ENCODE peak calls at places on chromosome 14, in seven cellular contexts. N, C, J, K, E, H and W are unnamed samples. For H3K4me1, the result is how much of the 10 kb centered on the place peaks cover.

GRCh38 chr14:73236157-73236556 is 1.1 kb upstream of the PAPLN start:
- DNase-seq in N (no peak), C (no peak), J (peak), K (no peak), E (no peak), H (no peak), W (no peak)

GRCh38 chr14:67486890-67487289 is 1.6 kb downstream of the TMEM229B start:
- DNase-seq in N (no peak), C (no peak), J (no peak), K (no peak), E (no peak), H (no peak), W (no peak)

GRCh38 chr14:23432946-23433345 is 2.5 kb downstream of the MYH7 start:
- DNase-seq in N (no peak), C (no peak), J (no peak), K (no peak), E (no peak), H (no peak), W (peak)

GRCh38 chr14:32900602-32901001 is 38.1 kb upstream of the NPAS3 start:
- DNase-seq in N (no peak), C (no peak), J (no peak), K (no peak), E (no peak), H (no peak), W (no peak)

GRCh38 chr14:83706555-83706954 is 1823.4 kb upstream of the FLRT2 start:
- DNase-seq in N (no peak), C (no peak), J (peak), K (peak), E (no peak), H (no peak), W (no peak)

GRCh38 chr14:65915125-65915524 is 502.6 kb downstream of the FUT8 start:
- DNase-seq in N (no peak), C (no peak), J (no peak), K (no peak), E (no peak), H (no peak), W (no peak)

GRCh38 chr14:93959239-93960107 is 16.9 kb downstream of the ASB2 start:
- DNase-seq in N (peak), C (peak), J (peak), K (peak), E (peak), H (peak), W (no peak)

GRCh38 chr14:23299558-23299957 is 3.1 kb downstream of the PPP1R3E start:
- DNase-seq in N (no peak), C (peak), J (no peak), K (peak), E (peak), H (no peak), W (no peak)

GRCh38 chr14:95066427-95066986 is 90.8 kb downstream of the DICER1 start:
- DNase-seq in N (no peak), C (no peak), J (no peak), K (no peak), E (no peak), H (no peak), W (no peak)

GRCh38 chr14:61535470-61535869 is 159.8 kb upstream of the HIF1A start:
- DNase-seq in N (no peak), C (no peak), J (no peak), K (no peak), E (no peak), H (no peak), W (no peak)

GRCh38 chr14:61535032-61535431 is 160.3 kb upstream of the HIF1A start:
- DNase-seq in N (no peak), C (no peak), J (no peak), K (peak), E (no peak), H (no peak), W (no peak)

GRCh38 chr14:61538464-61539022 is 156.8 kb upstream of the HIF1A start:
- DNase-seq in N (no peak), C (no peak), J (no peak), K (no peak), E (no peak), H (no peak), W (no peak)

GRCh38 chr14:61537567-61538463 is 157.5 kb upstream of the HIF1A start:
- DNase-seq in N (no peak), C (peak), J (peak), K (peak), E (peak), H (no peak), W (no peak)

GRCh38 chr14:61536661-61537566 is 158.4 kb upstream of the HIF1A start:
- DNase-seq in N (no peak), C (no peak), J (no peak), K (no peak), E (no peak), H (no peak), W (no peak)
- H3K4me1 ChIP-seq in N (under half), C (under half), J (under half), K (under half), E (under half), H (under half), W (under half)

GRCh38 chr14:71693373-71693772 is 238.9 kb upstream of the RGS6 start:
- DNase-seq in N (peak), C (no peak), J (no peak), K (peak), E (peak), H (no peak), W (no peak)

GRCh38 chr14:71695603-71696350 is 236.5 kb upstream of the RGS6 start:
- DNase-seq in N (no peak), C (no peak), J (no peak), K (no peak), E (peak), H (no peak), W (no peak)

GRCh38 chr14:71690478-71690877 is 241.8 kb upstream of the RGS6 start:
- DNase-seq in N (no peak), C (no peak), J (no peak), K (no peak), E (no peak), H (no peak), W (no peak)

GRCh38 chr14:71694888-71695505 is 237.2 kb upstream of the RGS6 start:
- DNase-seq in N (no peak), C (no peak), J (no peak), K (no peak), E (no peak), H (no peak), W (no peak)

GRCh38 chr14:71692496-71692895 is 239.7 kb upstream of the RGS6 start:
- DNase-seq in N (no peak), C (no peak), J (no peak), K (peak), E (peak), H (no peak), W (no peak)
- H3K27ac ChIP-seq in N (no peak), C (no peak), J (no peak), K (no peak), E (peak), H (no peak), W (no peak)

DNA sequence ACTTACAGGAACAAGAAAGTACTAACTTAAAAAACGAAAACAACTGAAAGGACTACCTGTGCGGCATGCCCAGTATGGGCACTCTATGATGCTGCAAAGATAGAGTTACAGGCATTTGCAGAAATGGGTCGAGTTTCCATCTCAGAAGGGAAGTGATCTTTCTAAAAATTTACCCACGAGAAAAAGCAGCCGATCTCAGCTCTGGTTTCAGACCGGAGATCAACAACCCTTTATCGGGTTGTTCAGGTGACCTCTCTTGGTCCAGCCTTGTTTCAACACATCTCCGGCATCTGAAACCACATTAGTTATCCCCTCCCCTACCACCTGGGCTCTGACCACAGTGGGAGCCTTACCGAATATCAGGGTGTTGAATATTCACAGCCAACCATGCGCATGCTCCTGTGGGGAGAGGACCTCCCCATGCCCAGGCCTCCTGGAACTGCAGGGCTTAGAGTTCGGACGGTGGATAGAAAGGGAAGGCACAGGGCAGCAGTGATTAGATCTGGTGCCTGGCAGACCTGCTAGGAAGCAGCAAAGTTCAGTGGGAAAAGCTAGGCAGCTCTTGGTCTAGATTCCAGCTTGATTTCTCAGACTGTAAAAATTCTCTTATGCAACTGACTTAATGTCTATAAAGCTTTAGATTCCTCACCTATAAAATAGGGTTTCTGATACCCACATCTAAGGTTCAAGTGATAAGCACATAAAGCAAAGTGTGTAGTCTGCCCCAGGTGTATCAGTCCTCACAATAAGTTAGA is 906.0 kb downstream of the VRK1 start:
- DNase-seq in N (peak), C (no peak), J (no peak), K (no peak), E (no peak), H (peak), W (no peak)
- H3K4me1 ChIP-seq in N (half or more), C (under half), J (under half), K (under half), E (under half), H (half or more), W (under half)

DNA sequence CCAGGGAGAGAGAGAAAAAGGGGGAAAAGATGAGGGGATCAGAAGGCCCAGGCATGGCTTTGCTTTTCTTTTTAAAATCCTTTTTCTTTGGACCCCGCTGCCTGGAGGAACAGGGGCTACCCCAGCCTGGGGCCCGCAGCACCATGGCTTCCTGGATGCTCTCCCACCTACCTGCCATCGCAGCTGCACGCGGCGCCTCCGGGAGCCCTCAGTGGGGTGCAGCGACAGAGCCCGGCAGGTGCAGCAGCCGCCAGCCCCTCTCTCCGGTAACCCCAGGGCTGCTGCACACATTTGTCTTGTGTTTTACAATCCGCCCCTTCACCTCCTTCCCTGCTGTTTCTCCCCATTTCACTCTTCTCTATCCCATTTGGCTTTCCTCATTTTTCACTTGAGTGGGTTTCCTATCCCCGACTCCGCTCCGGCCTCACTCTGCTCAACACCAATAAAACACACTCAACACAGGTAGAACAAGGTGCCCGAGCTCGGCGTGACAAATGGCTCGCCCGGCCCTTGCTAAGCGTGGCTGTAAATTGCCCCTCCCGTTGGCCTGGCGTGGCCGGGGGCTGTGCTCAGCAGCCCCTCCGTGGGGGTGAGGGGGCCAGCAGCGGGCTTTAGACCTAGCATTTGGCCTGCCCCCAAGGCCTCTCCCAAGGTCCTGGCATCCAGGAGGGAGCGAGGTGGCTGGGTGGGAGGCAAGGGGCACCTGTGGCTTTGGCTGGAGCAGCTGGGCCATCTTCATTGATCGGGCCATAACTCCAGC is 52.6 kb upstream of the GPATCH2L start:
- DNase-seq in N (no peak), C (no peak), J (no peak), K (no peak), E (no peak), H (no peak), W (no peak)
- H3K27ac ChIP-seq in N (no peak), C (no peak), J (peak), K (no peak), E (no peak), H (no peak), W (no peak)

GRCh38 chr14:74616996-74617700 is 5.1 kb upstream of the LTBP2 start:
- DNase-seq in N (no peak), C (no peak), J (peak), K (no peak), E (peak), H (no peak), W (no peak)
- H3K4me1 ChIP-seq in N (under half), C (under half), J (under half), K (under half), E (half or more), H (under half), W (half or more)

GRCh38 chr14:50344116-50344775 is 32.1 kb downstream of the DMAC2L start:
- DNase-seq in N (no peak), C (no peak), J (no peak), K (peak), E (peak), H (no peak), W (no peak)

GRCh38 chr14:50340945-50341344 is 28.8 kb downstream of the DMAC2L start:
- DNase-seq in N (no peak), C (no peak), J (peak), K (no peak), E (no peak), H (no peak), W (no peak)

GRCh38 chr14:50344831-50345563 is 32.9 kb downstream of the DMAC2L start:
- DNase-seq in N (no peak), C (no peak), J (no peak), K (peak), E (no peak), H (no peak), W (no peak)

GRCh38 chr14:50342211-50343080 is 30.3 kb downstream of the DMAC2L start:
- DNase-seq in N (peak), C (peak), J (peak), K (peak), E (peak), H (no peak), W (peak)

GRCh38 chr14:50343424-50343823 is 31.3 kb downstream of the DMAC2L start:
- DNase-seq in N (no peak), C (no peak), J (no peak), K (no peak), E (no peak), H (no peak), W (no peak)
- H3K27ac ChIP-seq in N (no peak), C (no peak), J (no peak), K (peak), E (no peak), H (no peak), W (peak)

GRCh38 chr14:59155886-59156285 is 32.6 kb upstream of the DAAM1 start:
- DNase-seq in N (no peak), C (no peak), J (peak), K (peak), E (peak), H (no peak), W (no peak)

GRCh38 chr14:59159169-59159568 is 29.3 kb upstream of the DAAM1 start:
- DNase-seq in N (no peak), C (no peak), J (no peak), K (peak), E (peak), H (no peak), W (no peak)

GRCh38 chr14:59160492-59160891 is 28.0 kb upstream of the DAAM1 start:
- DNase-seq in N (no peak), C (no peak), J (no peak), K (no peak), E (no peak), H (no peak), W (no peak)

GRCh38 chr14:59166258-59166657 is 22.2 kb upstream of the DAAM1 start:
- DNase-seq in N (no peak), C (no peak), J (no peak), K (no peak), E (no peak), H (no peak), W (no peak)

DNA sequence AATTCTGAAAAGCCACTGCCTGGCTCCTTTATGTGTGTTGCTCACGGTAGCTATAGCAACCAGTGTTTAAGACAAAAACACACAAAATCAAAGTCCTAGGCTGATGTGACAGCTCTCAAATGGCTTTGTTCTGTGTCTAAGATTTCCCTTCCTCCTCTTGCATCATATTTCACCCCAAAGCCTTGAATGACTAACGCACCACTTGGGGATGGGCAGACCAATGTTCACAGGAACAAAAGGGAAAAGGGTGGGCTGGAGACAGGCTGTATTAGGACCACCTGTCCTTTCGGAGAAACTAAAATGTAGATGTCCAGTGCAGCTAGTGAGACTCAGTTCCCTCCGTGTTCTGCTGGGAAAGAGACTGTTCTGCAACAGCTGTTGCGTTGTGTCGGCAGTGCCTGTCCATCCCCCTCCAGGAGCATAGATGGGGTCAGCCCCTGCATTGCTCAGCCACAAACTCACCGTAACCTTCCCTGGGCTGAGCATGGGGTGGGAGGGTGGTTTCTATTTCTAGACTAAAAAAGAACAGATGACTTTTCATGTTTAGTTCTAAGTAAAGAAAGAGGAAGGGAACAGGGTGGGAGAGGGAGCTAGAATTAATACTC is 26.8 kb upstream of the DAAM1 start:
- DNase-seq in N (peak), C (peak), J (peak), K (peak), E (peak), H (no peak), W (no peak)
- H3K4me1 ChIP-seq in N (under half), C (under half), J (under half), K (under half), E (under half), H (under half), W (under half)

GRCh38 chr14:89792489-89793366 is 161.8 kb downstream of the EFCAB11 start:
- DNase-seq in N (no peak), C (no peak), J (no peak), K (peak), E (peak), H (no peak), W (no peak)

GRCh38 chr14:89797148-89797547 is 157.4 kb downstream of the EFCAB11 start:
- DNase-seq in N (no peak), C (no peak), J (no peak), K (no peak), E (no peak), H (no peak), W (no peak)

GRCh38 chr14:89793367-89793716 is 161.2 kb downstream of the EFCAB11 start:
- DNase-seq in N (no peak), C (no peak), J (no peak), K (no peak), E (no peak), H (no peak), W (no peak)

DNA sequence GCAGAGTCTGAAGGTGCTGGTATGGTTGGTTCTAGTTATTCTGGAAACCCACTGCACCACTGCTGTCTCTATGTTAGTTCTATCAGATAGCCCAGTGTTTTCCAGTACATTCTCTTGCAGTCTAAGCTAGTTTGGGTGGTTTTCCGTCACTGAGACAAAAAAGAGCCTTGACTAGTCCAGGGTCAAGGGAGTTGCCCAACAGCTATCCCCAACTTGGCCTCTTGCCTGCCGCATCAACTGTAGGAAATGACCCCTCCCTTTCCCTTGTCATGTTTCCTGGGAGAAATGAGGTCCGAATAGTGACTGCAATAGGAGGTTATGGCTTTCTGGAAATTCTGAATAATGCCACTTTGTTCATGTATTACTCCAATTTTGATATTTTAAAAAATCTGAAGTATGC is 160.4 kb downstream of the EFCAB11 start:
- DNase-seq in N (no peak), C (no peak), J (no peak), K (no peak), E (no peak), H (no peak), W (no peak)
- H3K27ac ChIP-seq in N (no peak), C (no peak), J (no peak), K (no peak), E (no peak), H (no peak), W (peak)